ENCODE peak calls at places on chromosomes 12 and 14, in six cellular contexts. C is SK-N-SH, T is GM12878, M is HepG2, F is K562, N is H1. Z is an unnamed sample.

GRCh38 chr14:46036099-46036498 is 615.5 kb downstream of the RPL10L start:
- DNase-seq in C (no peak), T (no peak), M (no peak), F (no peak), N (no peak), Z (no peak)

GRCh38 chr14:57390806-57391562 is 598 bp downstream of the NAA30 start:
- DNase-seq in C (peak; percentile 78), T (no peak), M (no peak), F (peak; percentile 31), N (peak; percentile 68), Z (peak; percentile 13)

GRCh38 chr14:90726656-90727055 is 89.6 kb downstream of the TTC7B start:
- DNase-seq in C (no peak), T (no peak), M (no peak), F (no peak), N (no peak), Z (peak; percentile 30)

GRCh38 chr12:52494518-52494917 is 1.5 kb upstream of the KRT6A start:
- DNase-seq in C (no peak), T (no peak), M (no peak), F (no peak), N (no peak), Z (no peak)

GRCh38 chr12:106672308-106673085 is 89.7 kb downstream of the RFX4 start:
- DNase-seq in C (no peak), T (no peak), M (no peak), F (no peak), N (peak; percentile 40), Z (no peak)

GRCh38 chr14:84225243-84225642 is 1304.7 kb upstream of the FLRT2 start:
- DNase-seq in C (no peak), T (no peak), M (no peak), F (no peak), N (no peak), Z (no peak)

GRCh38 chr14:106390947-106391346 is 864.6 kb downstream of the TMEM121 start:
- DNase-seq in C (no peak), T (no peak), M (no peak), F (no peak), N (no peak), Z (no peak)

GRCh38 chr12:51391047-51391837 is at the start of gene GALNT6:
- DNase-seq in C (peak; percentile 76), T (no peak), M (no peak), F (peak; percentile 80), N (peak; percentile 92), Z (peak; percentile 67)

GRCh38 chr14:52473557-52473956 is 78.7 kb downstream of the TXNDC16 start:
- DNase-seq in C (peak; percentile 16), T (no peak), M (peak; percentile 44), F (no peak), N (no peak), Z (peak; percentile 4)

GRCh38 chr12:51814311-51815088 is 34.0 kb downstream of the FIGNL2 start:
- DNase-seq in C (peak; percentile 95), T (no peak), M (peak; percentile 62), F (peak; percentile 62), N (peak; percentile 86), Z (peak; percentile 22)

GRCh38 chr14:85714046-85714445 is 184.1 kb downstream of the FLRT2 start:
- DNase-seq in C (no peak), T (no peak), M (no peak), F (no peak), N (no peak), Z (no peak)

GRCh38 chr12:96015672-96016071 is 19.5 kb upstream of the HAL start:
- DNase-seq in C (no peak), T (no peak), M (no peak), F (no peak), N (no peak), Z (no peak)

GRCh38 chr12:27869567-27869966 is 89.5 kb upstream of the MANSC4 start:
- DNase-seq in C (no peak), T (no peak), M (no peak), F (peak; percentile 52), N (no peak), Z (no peak)
- TF ChIP-seq CTCF in C (no peak), T (no peak), M (no peak), F (no peak), N (no peak), Z (no peak)

GRCh38 chr12:89250648-89251047 is 101.7 kb downstream of the DUSP6 start:
- DNase-seq in C (no peak), T (no peak), M (no peak), F (no peak), N (no peak), Z (no peak)

GRCh38 chr12:89247541-89247942 is 104.8 kb downstream of the DUSP6 start:
- DNase-seq in C (peak; percentile 22), T (no peak), M (peak; percentile 36), F (no peak), N (no peak), Z (no peak)

GRCh38 chr12:89250213-89250612 is 102.1 kb downstream of the DUSP6 start:
- DNase-seq in C (no peak), T (no peak), M (no peak), F (no peak), N (no peak), Z (no peak)

GRCh38 chr12:89245090-89245489 is 107.2 kb downstream of the DUSP6 start:
- DNase-seq in C (no peak), T (no peak), M (no peak), F (no peak), N (no peak), Z (peak; percentile 89)

DNA sequence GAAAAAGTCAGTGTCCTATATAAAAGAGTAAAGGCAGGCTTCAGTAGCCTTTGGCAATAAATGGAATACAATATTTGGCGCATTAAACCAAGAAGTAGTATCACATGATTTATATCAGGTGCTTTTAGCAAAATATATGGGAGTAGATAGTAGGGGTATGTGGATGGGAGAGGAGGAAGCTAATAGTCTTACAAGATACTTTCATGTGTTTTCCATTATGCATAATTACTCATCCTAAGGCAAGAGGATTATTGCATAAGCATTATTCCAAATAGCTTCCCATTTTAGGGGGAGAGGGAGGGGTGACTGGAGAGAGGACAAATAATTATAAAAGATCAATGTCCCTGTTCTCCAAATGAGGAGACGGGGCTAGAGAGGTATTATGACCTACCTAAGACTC is 104.3 kb downstream of the DUSP6 start:
- DNase-seq in C (peak; percentile 11), T (no peak), M (no peak), F (no peak), N (no peak), Z (no peak)
- TF ChIP-seq GABPA in C (no peak), T (no peak), M (no peak), F (no peak), N (no peak), Z (no peak)

DNA sequence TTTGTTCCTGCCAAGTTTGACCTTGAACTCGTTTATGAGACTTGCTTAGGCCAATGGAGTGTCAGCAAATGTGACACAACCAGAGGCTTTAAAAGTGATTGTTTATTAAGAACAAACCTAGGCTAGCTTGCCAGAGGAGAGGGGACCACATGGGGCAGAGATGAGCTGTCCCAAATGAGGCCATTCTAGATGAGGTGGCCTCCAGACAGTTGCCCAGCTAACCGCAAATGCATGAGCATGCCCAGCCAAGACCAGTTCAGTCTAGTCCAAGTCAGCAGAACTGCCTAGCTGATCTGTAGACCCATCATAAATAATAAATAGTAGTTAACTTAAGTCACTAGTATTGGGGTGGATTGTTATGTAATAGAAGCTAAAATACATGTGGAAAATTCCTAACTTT is 172.8 kb upstream of the DYRK2 start:
- DNase-seq in C (no peak), T (no peak), M (no peak), F (no peak), N (no peak), Z (no peak)
- TF ChIP-seq CTCF in C (no peak), T (no peak), M (no peak), F (no peak), N (no peak), Z (no peak)

GRCh38 chr12:70449074-70449757 is 83.1 kb downstream of the KCNMB4 start:
- DNase-seq in C (no peak), T (no peak), M (peak; percentile 20), F (no peak), N (no peak), Z (no peak)
- TF ChIP-seq GABPA in C (no peak), T (no peak), M (no peak), F (no peak), N (no peak), Z (no peak)

Z was measured in HL-60.